ENCODE peak calls at places on chromosomes 16 and 17, in four cellular contexts. A is RWPE1, L is epithelial cell of esophagus, B is lower leg skin. M is an unnamed sample.

GRCh38 chr17:77160032-77160876 is 19.5 kb downstream of the SEC14L1 start:
- DNase-seq in L (no peak), A (no peak), B (no peak), M (no peak)

GRCh38 chr16:82755570-82756282 is 129.0 kb downstream of the CDH13 start:
- DNase-seq in A (no peak), B (no peak), L (no peak), M (no peak)

GRCh38 chr17:10730956-10731879 is 1.4 kb upstream of the TMEM220 start:
- DNase-seq in L (no peak), A (no peak), B (peak), M (no peak)

GRCh38 chr17:78342438-78343098 is 17.3 kb downstream of the SOCS3 start:
- DNase-seq in B (peak), A (peak), L (peak), M (peak)

GRCh38 chr16:4015275-4015990 is 100.8 kb downstream of the ADCY9 start:
- DNase-seq in L (no peak), A (no peak), B (no peak), M (peak)

GRCh38 chr16:11229432-11229831 is 26.6 kb downstream of the SOCS1 start:
- DNase-seq in B (no peak), L (no peak), A (no peak), M (no peak)

GRCh38 chr17:75832164-75832651 is 12.0 kb downstream of the UNC13D start:
- DNase-seq in L (peak), B (no peak), A (peak), M (no peak)

GRCh38 chr16:46620265-46621005 is 744 bp downstream of the SHCBP1 start:
- DNase-seq in L (peak), B (no peak), A (no peak), M (peak)

GRCh38 chr17:29663155-29663554 is 40.4 kb upstream of the CORO6 start:
- DNase-seq in A (no peak), L (no peak), B (no peak), M (no peak)

GRCh38 chr16:50657251-50657650 is 23.9 kb downstream of the SNX20 start:
- DNase-seq in A (no peak), L (no peak), B (no peak), M (no peak)

GRCh38 chr16:1823821-1824220 is 2.8 kb downstream of the HAGH start:
- DNase-seq in A (peak), B (no peak), L (peak), M (peak)

GRCh38 chr17:59373879-59374495 is 42.5 kb downstream of the YPEL2 start:
- DNase-seq in A (no peak), L (peak), B (no peak), M (no peak)

GRCh38 chr17:43881176-43881575 is 26.2 kb downstream of the MPP2 start:
- DNase-seq in L (no peak), A (no peak), B (no peak), M (no peak)

GRCh38 chr17:322006-322780 is 30.4 kb downstream of the RPH3AL start:
- DNase-seq in B (no peak), A (no peak), L (no peak), M (no peak)

GRCh38 chr17:44979426-44980273 is 11.5 kb upstream of the C1QL1 start:
- DNase-seq in L (no peak), A (no peak), B (no peak), M (no peak)

GRCh38 chr17:79093270-79093669 is 18.6 kb downstream of the ENGASE start:
- DNase-seq in B (no peak), A (no peak), L (no peak), M (no peak)

GRCh38 chr17:66567234-66568170 is 265.1 kb downstream of the PRKCA start:
- DNase-seq in L (peak), A (peak), B (peak), M (peak)

GRCh38 chr17:2724783-2725164 is 13.2 kb upstream of the CLUH start:
- DNase-seq in A (no peak), B (no peak), L (peak), M (peak)

GRCh38 chr16:48539485-48540221 is 70.3 kb downstream of the N4BP1 start:
- DNase-seq in L (no peak), B (no peak), A (no peak), M (no peak)

GRCh38 chr16:71467810-71468209 is 5.8 kb upstream of the ZNF23 start:
- DNase-seq in B (no peak), L (peak), A (peak), M (peak)

GRCh38 chr16:70726869-70727494 is 41.1 kb upstream of the MTSS2 start:
- DNase-seq in B (no peak), L (no peak), A (no peak), M (no peak)

GRCh38 chr17:19387921-19388521 is 1.0 kb upstream of the MFAP4 start:
- DNase-seq in A (no peak), B (peak), L (peak), M (no peak)

GRCh38 chr16:22358000-22358399 is 16.4 kb downstream of the CDR2 start:
- DNase-seq in B (no peak), A (no peak), L (no peak), M (no peak)

GRCh38 chr16:89613101-89613953 is at the start of gene DPEP1:
- DNase-seq in B (no peak), A (no peak), L (no peak), M (no peak)

GRCh38 chr16:89613954-89614459 is 565 bp downstream of the DPEP1 start:
- DNase-seq in A (no peak), L (no peak), B (no peak), M (no peak)

GRCh38 chr16:89616576-89617437 is 3.4 kb downstream of the DPEP1 start:
- DNase-seq in B (no peak), A (no peak), L (no peak), M (no peak)

GRCh38 chr16:89615176-89615575 is 1.7 kb downstream of the DPEP1 start:
- DNase-seq in L (no peak), B (no peak), A (no peak), M (no peak)

GRCh38 chr16:89615596-89616090 is 2.2 kb downstream of the DPEP1 start:
- DNase-seq in B (no peak), A (no peak), L (no peak), M (peak)
- TF ChIP-seq CTCF in B (no peak), A (peak), L (peak), M (peak)

GRCh38 chr17:8485491-8485890 is 49.8 kb downstream of the NDEL1 start:
- DNase-seq in B (no peak), A (no peak), L (no peak), M (no peak)
- TF ChIP-seq CTCF in B (no peak), A (no peak), L (no peak), M (no peak)

GRCh38 chr17:68288804-68289203 is 2.1 kb downstream of the SLC16A6 start:
- DNase-seq in L (no peak), B (peak), A (no peak), M (no peak)
- TF ChIP-seq CTCF in L (no peak), B (no peak), A (no peak), M (no peak)

GRCh38 chr17:70808596-70808995 is 639.3 kb downstream of the KCNJ2 start:
- DNase-seq in B (no peak), A (peak), L (peak), M (peak)
- TF ChIP-seq CTCF in B (no peak), A (no peak), L (peak), M (peak)

M was measured in Calu3.